ENCODE peak calls at places on chromosomes 12 and 14, in four cellular contexts. K is stomach, T is sigmoid colon, I is breast epithelium. N is an unnamed sample.

GRCh38 chr14:90760591-90761316 is 55.5 kb downstream of the TTC7B start:
- DNase-seq in I (no peak), K (no peak), T (no peak), N (no peak)

GRCh38 chr14:96260341-96260821 is 4.4 kb downstream of the BDKRB1 start:
- DNase-seq in I (no peak), T (peak), K (no peak), N (no peak)

GRCh38 chr12:93447555-93448265 is 6.0 kb upstream of the UBE2N start:
- DNase-seq in T (no peak), K (no peak), I (no peak), N (no peak)

GRCh38 chr12:111298583-111299436 is 70.1 kb downstream of the PHETA1 start:
- DNase-seq in K (peak), T (no peak), I (no peak), N (peak)

GRCh38 chr12:11986165-11986564 is 84.6 kb upstream of the BCL2L14 start:
- DNase-seq in I (no peak), K (no peak), T (no peak), N (no peak)

GRCh38 chr14:60655898-60656754 is 6.8 kb upstream of the SIX1 start:
- DNase-seq in I (no peak), T (no peak), K (no peak), N (no peak)

GRCh38 chr14:60102389-60102788 is 10.7 kb downstream of the PCNX4 start:
- DNase-seq in K (no peak), T (no peak), I (no peak), N (no peak)

GRCh38 chr14:104297313-104297704 is 158.9 kb downstream of the KIF26A start:
- DNase-seq in I (no peak), K (no peak), T (no peak), N (peak)

GRCh38 chr12:2250797-2251196 is 198.0 kb downstream of the CACNA1C start:
- DNase-seq in T (no peak), K (no peak), I (no peak), N (peak)

GRCh38 chr14:29243355-29243754 is 476.8 kb downstream of the FOXG1 start:
- DNase-seq in T (no peak), K (no peak), I (no peak), N (no peak)

GRCh38 chr12:52539821-52540173 is 13.1 kb downstream of the KRT71 start:
- DNase-seq in I (no peak), K (no peak), T (no peak), N (peak)

GRCh38 chr12:24937553-24938244 is 11.2 kb downstream of the BCAT1 start:
- DNase-seq in I (no peak), K (no peak), T (no peak), N (no peak)

GRCh38 chr12:71438670-71439361 is 782 bp upstream of the LGR5 start:
- DNase-seq in I (no peak), T (no peak), K (no peak), N (no peak)

GRCh38 chr14:57865450-57866198 is at the start of gene SLC35F4:
- DNase-seq in I (no peak), T (no peak), K (no peak), N (no peak)

GRCh38 chr12:53493610-53494391 is 5.5 kb downstream of the MAP3K12 start:
- DNase-seq in I (no peak), K (no peak), T (peak), N (no peak)

GRCh38 chr12:47750229-47750798 is 8.4 kb downstream of the RAPGEF3 start:
- DNase-seq in K (no peak), T (no peak), I (no peak), N (no peak)

GRCh38 chr14:71856199-71856919 is 75.9 kb upstream of the RGS6 start:
- DNase-seq in K (no peak), I (no peak), T (no peak), N (no peak)

GRCh38 chr12:82414926-82415325 is 56.6 kb downstream of the METTL25 start:
- DNase-seq in I (no peak), T (no peak), K (no peak), N (no peak)

GRCh38 chr12:18320036-18320617 is 58.8 kb downstream of the PIK3C2G start:
- DNase-seq in T (no peak), I (no peak), K (no peak), N (no peak)

GRCh38 chr12:113880337-113880736 is 85.8 kb downstream of the RBM19 start:
- DNase-seq in T (no peak), K (no peak), I (no peak), N (no peak)

GRCh38 chr14:61110683-61111082 is 129.6 kb downstream of the SLC38A6 start:
- DNase-seq in K (no peak), I (no peak), T (no peak), N (no peak)

GRCh38 chr14:79578470-79578869 is 632.8 kb downstream of the DIO2 start:
- DNase-seq in T (no peak), K (no peak), I (no peak), N (no peak)

GRCh38 chr14:81314443-81315175 is 85.5 kb downstream of the STON2 start:
- DNase-seq in T (no peak), K (no peak), I (no peak), N (no peak)
- TF ChIP-seq POLR2AphosphoS5 in T (no peak), K (no peak), I (no peak), N (no peak)

GRCh38 chr12:112409064-112409905 is at the start of gene RPL6:
- DNase-seq in T (peak), K (peak), I (peak), N (peak)
- TF ChIP-seq POLR2A in T (peak), K (no peak), I (peak), N (no peak)

GRCh38 chr12:32544893-32545292 is 134.2 kb upstream of the DNM1L start:
- DNase-seq in K (no peak), I (no peak), T (no peak), N (no peak)

GRCh38 chr12:32541754-32542374 is 137.2 kb upstream of the DNM1L start:
- DNase-seq in I (no peak), K (no peak), T (no peak), N (no peak)

GRCh38 chr12:32546272-32546671 is 132.8 kb upstream of the DNM1L start:
- DNase-seq in K (no peak), T (no peak), I (no peak), N (no peak)

GRCh38 chr12:32545413-32545970 is 133.6 kb upstream of the DNM1L start:
- DNase-seq in K (no peak), T (no peak), I (no peak), N (no peak)

DNA sequence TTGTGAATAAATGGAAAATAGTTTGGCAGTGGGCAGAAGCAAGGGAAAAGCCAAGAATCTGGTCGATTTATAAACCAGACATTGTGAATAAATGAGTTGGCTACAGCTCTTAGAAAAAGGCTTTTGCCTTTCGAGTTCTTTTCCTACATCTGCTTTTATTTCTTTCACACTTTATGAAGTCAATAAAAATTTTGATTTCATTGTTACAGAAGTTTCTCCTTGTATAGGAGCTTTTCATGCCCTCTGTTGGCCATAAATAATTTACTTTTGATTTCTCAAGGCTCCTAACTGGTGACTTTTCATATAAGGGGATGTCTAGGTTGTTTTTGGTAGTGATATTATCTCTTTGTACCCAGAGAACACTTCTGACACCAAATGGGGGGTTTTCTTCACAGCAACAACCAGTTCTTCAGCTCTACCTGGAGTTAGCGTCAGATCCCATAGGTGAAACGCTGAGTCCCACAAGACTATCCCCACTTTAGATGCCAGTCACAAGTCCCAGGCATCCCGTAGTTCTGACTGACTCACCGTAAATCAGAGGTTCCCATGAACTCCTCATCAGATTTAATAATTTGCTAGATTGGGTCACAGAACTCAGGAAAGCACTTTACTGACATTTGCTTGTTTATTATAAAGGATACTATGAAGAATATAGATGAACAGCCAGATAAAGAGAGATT is 136.4 kb upstream of the DNM1L start:
- DNase-seq in I (no peak), K (no peak), T (no peak), N (no peak)
- TF ChIP-seq POLR2AphosphoS5 in I (no peak), K (no peak), T (no peak), N (no peak)

GRCh38 chr12:19575307-19576243 is 136.3 kb downstream of the AEBP2 start:
- DNase-seq in K (peak), I (no peak), T (peak), N (no peak)
- TF ChIP-seq POLR2A in K (no peak), I (no peak), T (no peak), N (no peak)

GRCh38 chr14:32470161-32470705 is 141.1 kb downstream of the AKAP6 start:
- DNase-seq in I (no peak), K (no peak), T (no peak), N (no peak)

GRCh38 chr14:32471183-32471582 is 142.1 kb downstream of the AKAP6 start:
- DNase-seq in I (no peak), K (no peak), T (no peak), N (no peak)

GRCh38 chr14:32472081-32472480 is 143.0 kb downstream of the AKAP6 start:
- DNase-seq in K (no peak), I (no peak), T (no peak), N (no peak)

GRCh38 chr14:32473476-32473875 is 144.4 kb downstream of the AKAP6 start:
- DNase-seq in I (peak), K (no peak), T (peak), N (no peak)

GRCh38 chr14:32472512-32473472 is 143.7 kb downstream of the AKAP6 start:
- DNase-seq in T (no peak), I (no peak), K (no peak), N (no peak)
- TF ChIP-seq POLR2AphosphoS5 in T (no peak), I (no peak), K (no peak), N (no peak)

GRCh38 chr12:56152756-56153137 is 360 bp downstream of the MYL6B start:
- DNase-seq in I (no peak), K (no peak), T (no peak), N (no peak)

GRCh38 chr12:56150563-56150962 is 1.8 kb upstream of the MYL6B start:
- DNase-seq in T (no peak), I (no peak), K (no peak), N (no peak)

GRCh38 chr12:56153291-56154065 is 1.1 kb downstream of the MYL6B start:
- DNase-seq in T (no peak), K (no peak), I (no peak), N (no peak)

GRCh38 chr12:56152132-56152755 is at the start of gene MYL6B:
- DNase-seq in K (peak), I (peak), T (peak), N (peak)

GRCh38 chr12:56151672-56152131 is 685 bp upstream of the MYL6B start:
- DNase-seq in T (no peak), K (peak), I (peak), N (peak)
- TF ChIP-seq POLR2A in T (no peak), K (no peak), I (no peak), N (no peak)

DNA sequence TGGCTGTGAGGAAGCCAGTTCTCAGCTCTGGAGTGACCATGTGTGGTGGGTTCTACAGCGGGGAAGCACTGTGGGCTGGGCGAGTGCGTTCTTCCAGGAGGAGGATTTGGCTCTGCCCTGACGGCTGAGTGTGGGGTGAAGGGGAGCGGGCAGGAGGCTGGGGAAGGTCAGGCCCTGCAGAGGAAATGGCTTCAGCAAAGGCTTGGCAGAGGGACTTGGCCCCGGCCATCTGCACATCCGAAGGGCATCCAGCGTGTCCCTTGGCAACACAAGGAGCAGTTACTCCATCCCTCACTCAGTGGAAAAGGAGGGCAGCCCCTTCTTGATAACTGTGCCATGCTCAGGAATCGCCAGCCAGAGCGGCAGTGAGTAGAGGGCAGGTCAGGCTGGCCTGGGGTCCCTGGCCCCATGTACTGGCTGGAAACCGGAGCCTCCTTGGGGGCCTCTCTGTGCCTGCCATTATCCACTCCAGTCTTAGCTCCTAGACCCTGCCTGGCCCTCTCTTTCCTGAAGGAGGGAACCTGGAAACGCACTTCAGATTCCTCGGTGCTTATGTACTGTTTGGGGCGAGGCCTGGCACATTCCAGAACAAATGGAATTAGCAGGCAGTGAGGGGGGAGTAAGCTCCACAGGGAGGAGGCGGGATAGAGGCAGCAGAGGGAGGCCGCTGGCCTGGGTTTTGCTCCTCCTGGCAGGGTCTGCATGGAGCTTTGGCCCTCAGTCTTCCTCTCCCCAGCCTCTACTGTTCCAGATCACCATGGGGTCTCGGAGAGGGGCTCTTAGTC is 133.6 kb upstream of the NCOR2 start:
- DNase-seq in T (no peak), K (peak), I (no peak), N (no peak)
- TF ChIP-seq POLR2AphosphoS5 in T (no peak), K (peak), I (peak), N (no peak)

N was measured in spleen.